ENCODE peak calls at places on chromosomes 7 and 10, in four cellular contexts. One of them, this sample, is unnamed.

GRCh38 chr10:106474891-106475290 is 689.6 kb downstream of the SORCS1 start:
- DNase-seq in K562: no peak
- DNase-seq in HepG2: no peak
- DNase-seq in GM12878: no peak
- DNase-seq in this sample: no peak

GRCh38 chr10:7945025-7945424 is 109.5 kb upstream of the GATA3 start:
- DNase-seq in K562: no peak
- DNase-seq in HepG2: no peak
- DNase-seq in GM12878: no peak
- DNase-seq in this sample: no peak

GRCh38 chr10:113882240-113882639 is 27.8 kb downstream of the NHLRC2 start:
- DNase-seq in K562: no peak
- DNase-seq in HepG2: no peak
- DNase-seq in GM12878: no peak
- DNase-seq in this sample: no peak

GRCh38 chr10:63553031-63553430 is 31.8 kb downstream of the REEP3 start:
- DNase-seq in K562: no peak
- DNase-seq in HepG2: no peak
- DNase-seq in GM12878: no peak
- DNase-seq in this sample: no peak

GRCh38 chr7:1993031-1993685 is 239.6 kb downstream of the MAD1L1 start:
- DNase-seq in K562: no peak
- DNase-seq in HepG2: no peak
- DNase-seq in GM12878: no peak
- DNase-seq in this sample: no peak

GRCh38 chr10:49739426-49739825 is 22.7 kb downstream of the OGDHL start:
- DNase-seq in K562: no peak
- DNase-seq in HepG2: no peak
- DNase-seq in GM12878: no peak
- DNase-seq in this sample: no peak

GRCh38 chr10:70078329-70078728 is 25.7 kb downstream of the MACROH2A2 start:
- DNase-seq in K562: no peak
- DNase-seq in HepG2: no peak
- DNase-seq in GM12878: no peak
- DNase-seq in this sample: no peak

GRCh38 chr10:8416192-8416701 is 361.8 kb downstream of the GATA3 start:
- DNase-seq in K562: no peak
- DNase-seq in HepG2: no peak
- DNase-seq in GM12878: no peak
- DNase-seq in this sample: peak; percentile 70

GRCh38 chr10:7045891-7046599 is 364.8 kb downstream of the SFMBT2 start:
- DNase-seq in K562: no peak
- DNase-seq in HepG2: no peak
- DNase-seq in GM12878: peak; percentile 44
- DNase-seq in this sample: no peak

GRCh38 chr7:139897422-139898085 is 68.5 kb downstream of the TBXAS1 start:
- DNase-seq in K562: no peak
- DNase-seq in HepG2: no peak
- DNase-seq in GM12878: no peak
- DNase-seq in this sample: no peak

GRCh38 chr7:41045556-41046123 is 657.2 kb downstream of the INHBA start:
- DNase-seq in K562: no peak
- DNase-seq in HepG2: peak; percentile 3
- DNase-seq in GM12878: no peak
- DNase-seq in this sample: no peak
- TF ChIP-seq POLR2AphosphoS2 in K562: no peak
- TF ChIP-seq POLR2AphosphoS2 in HepG2: no peak
- TF ChIP-seq POLR2AphosphoS2 in GM12878: no peak
- TF ChIP-seq POLR2AphosphoS2 in this sample: no peak

DNA sequence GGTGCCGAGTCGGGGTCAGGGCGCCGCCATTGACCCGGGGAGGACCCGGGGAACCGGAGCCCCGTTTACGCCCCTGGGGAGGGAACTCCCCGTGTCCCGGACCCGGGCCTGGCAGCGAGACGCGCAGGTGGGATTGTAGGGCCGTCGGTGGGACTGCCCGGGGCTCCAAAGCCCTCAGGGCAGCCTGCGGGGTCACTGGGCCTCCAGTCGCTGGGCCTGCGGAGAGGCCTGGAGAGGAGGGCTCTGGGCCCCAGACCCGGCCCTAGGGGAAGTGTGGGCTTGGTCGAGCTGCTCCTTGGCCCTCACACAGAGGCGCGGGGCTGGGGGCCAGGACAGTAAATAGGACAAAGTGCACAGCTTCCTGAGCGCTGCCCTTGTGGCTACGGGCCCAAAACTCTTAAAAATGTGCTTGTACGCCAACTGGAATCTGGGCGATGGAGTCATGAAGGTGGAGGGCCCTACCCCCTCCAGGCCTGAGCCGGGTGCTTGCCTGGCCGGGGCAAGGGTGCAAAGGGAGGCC is 657 bp downstream of the ECHDC3 start:
- DNase-seq in K562: no peak
- DNase-seq in HepG2: no peak
- DNase-seq in GM12878: no peak
- DNase-seq in this sample: no peak
- TF ChIP-seq POLR2AphosphoS2 in K562: no peak
- TF ChIP-seq POLR2AphosphoS2 in HepG2: no peak
- TF ChIP-seq POLR2AphosphoS2 in GM12878: no peak
- TF ChIP-seq POLR2AphosphoS2 in this sample: no peak

DNA sequence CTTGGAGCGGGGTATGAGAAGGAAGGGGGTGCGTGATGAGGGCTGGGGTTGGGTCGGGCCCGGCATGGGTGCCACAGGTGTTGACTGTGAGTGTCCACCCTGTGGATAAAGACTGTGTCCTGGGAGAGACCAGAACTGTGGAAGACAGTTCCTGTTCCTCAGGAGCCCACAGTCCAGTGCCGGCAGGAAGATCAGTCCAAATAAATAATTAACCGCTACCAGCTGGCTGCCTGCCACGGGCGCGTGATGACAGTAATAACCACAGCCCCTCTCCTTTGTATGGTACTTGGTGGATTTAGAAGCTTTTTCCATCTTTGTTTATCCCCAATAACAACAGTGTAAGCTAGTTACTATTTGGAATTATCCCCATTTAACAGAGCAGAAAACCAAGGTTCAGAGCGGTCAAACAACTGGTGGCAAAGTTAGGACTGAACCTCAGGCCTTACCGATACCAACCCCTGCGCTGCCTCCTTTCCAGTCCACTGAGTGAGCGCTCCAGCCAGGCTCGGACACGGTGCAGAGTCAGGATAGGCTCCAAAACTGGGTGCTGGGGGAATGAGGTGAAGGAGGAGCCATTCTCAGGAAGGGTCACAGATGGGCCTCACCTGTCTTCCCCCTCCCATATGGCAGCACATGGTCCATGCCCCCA is 5.1 kb downstream of the ZMIZ1 start:
- DNase-seq in K562: no peak
- DNase-seq in HepG2: peak; percentile 61
- DNase-seq in GM12878: no peak
- DNase-seq in this sample: no peak
- TF ChIP-seq POLR2AphosphoS2 in K562: no peak
- TF ChIP-seq POLR2AphosphoS2 in HepG2: no peak
- TF ChIP-seq POLR2AphosphoS2 in GM12878: no peak
- TF ChIP-seq POLR2AphosphoS2 in this sample: no peak

DNA sequence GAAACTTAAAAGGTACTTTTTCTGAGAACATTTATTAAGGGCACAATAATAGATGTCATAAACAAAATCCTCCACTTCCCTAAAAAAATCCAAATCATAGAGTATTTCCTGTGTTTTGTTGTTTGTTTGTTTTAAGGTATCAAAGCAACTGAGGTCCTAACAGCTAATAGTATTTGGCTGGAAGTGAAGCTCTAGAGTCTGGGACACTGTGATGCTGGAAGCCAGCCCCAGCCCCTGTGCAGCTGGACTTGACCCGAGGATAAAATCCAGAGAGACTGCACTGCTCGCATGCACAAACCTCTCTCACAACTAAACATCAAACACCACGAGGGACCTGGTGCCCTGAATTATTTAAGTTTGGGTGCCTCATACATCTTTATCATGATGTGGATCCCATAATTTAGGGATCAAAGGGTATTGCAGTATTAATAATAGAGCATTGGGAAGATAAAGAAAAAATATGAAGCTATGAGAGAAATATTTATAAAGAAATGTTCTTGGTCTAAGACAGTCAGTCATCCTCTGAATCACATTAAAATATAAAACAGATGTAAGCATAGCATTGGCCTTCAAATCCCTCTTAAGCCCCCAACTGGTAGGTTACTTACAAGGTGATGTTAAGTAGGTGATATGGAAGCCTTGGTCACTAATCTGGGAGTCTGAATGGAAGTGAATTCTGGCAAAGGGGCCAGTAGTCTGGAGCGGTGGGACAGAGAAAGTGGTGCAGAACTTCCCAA is 44.5 kb downstream of the CUBN start:
- DNase-seq in K562: no peak
- DNase-seq in HepG2: no peak
- DNase-seq in GM12878: no peak
- DNase-seq in this sample: no peak
- TF ChIP-seq POLR2AphosphoS2 in K562: no peak
- TF ChIP-seq POLR2AphosphoS2 in HepG2: no peak
- TF ChIP-seq POLR2AphosphoS2 in GM12878: no peak
- TF ChIP-seq POLR2AphosphoS2 in this sample: no peak

GRCh38 chr7:151367304-151367703 is 25.7 kb downstream of the NUB1 start:
- DNase-seq in K562: no peak
- DNase-seq in HepG2: no peak
- DNase-seq in GM12878: no peak
- DNase-seq in this sample: no peak
- TF ChIP-seq POLR2AphosphoS2 in K562: no peak
- TF ChIP-seq POLR2AphosphoS2 in HepG2: no peak
- TF ChIP-seq POLR2AphosphoS2 in GM12878: no peak
- TF ChIP-seq POLR2AphosphoS2 in this sample: no peak

DNA sequence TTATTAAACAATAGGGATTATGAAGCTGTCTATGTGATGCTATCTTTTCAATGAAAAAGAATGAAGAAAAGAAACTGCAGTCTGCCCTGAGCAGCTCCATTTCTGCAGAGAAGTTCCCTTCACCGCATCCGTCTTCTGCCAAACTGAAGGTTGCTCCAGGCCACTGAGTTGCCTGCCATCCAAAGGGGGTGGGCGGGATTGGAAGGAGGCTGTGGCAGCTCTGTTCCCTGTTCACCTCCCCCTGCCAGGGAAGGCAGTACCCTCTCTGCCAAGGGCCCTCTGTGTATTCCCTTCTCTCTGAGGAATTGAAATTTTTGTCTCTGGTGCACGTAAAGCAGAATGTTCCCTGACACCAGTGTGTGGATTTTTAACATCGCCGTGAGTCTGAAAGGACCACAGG is 243.1 kb upstream of the GHITM start:
- DNase-seq in K562: no peak
- DNase-seq in HepG2: no peak
- DNase-seq in GM12878: no peak
- DNase-seq in this sample: no peak
- TF ChIP-seq POLR2AphosphoS2 in K562: no peak
- TF ChIP-seq POLR2AphosphoS2 in HepG2: no peak
- TF ChIP-seq POLR2AphosphoS2 in GM12878: no peak
- TF ChIP-seq POLR2AphosphoS2 in this sample: no peak